ENCODE peak calls at places on chromosome 7, in eight cellular contexts. A is kidney tubule cell; K is cardiac muscle cell; F is astrocyte; D is PC-9; Y is HTR-8/SVneo; H is T-helper 2 cell; L is activated naive CD4-positive, alpha-beta T cell. Q is an unnamed sample.

GRCh38 chr7:16668049-16668858 is 22.3 kb downstream of the BZW2 start:
- DNase-seq in A (peak; percentile 82), K (peak; percentile 99), F (peak; percentile 100), D (peak; percentile 88), Y (peak; percentile 87), H (peak; percentile 48), L (no peak), Q (no peak)

GRCh38 chr7:150631866-150632864 is at the start of gene GIMAP6:
- DNase-seq in A (no peak), K (no peak), F (no peak), D (no peak), Y (no peak), H (peak; percentile 73), L (no peak), Q (no peak)

GRCh38 chr7:98733036-98733435 is 116.0 kb downstream of the NPTX2 start:
- DNase-seq in A (peak; percentile 63), K (peak; percentile 17), F (no peak), D (peak; percentile 56), Y (no peak), H (peak; percentile 59), L (no peak), Q (no peak)

GRCh38 chr7:104272767-104273384 is 55.5 kb upstream of the LHFPL3 start:
- DNase-seq in A (peak; percentile 59), K (peak; percentile 53), F (peak; percentile 12), D (no peak), Y (peak; percentile 4), H (peak; percentile 34), L (no peak), Q (peak; percentile 54)

GRCh38 chr7:42189535-42189934 is 47.5 kb downstream of the GLI3 start:
- DNase-seq in A (peak; percentile 80), K (peak; percentile 33), F (peak; percentile 57), D (no peak), Y (no peak), H (no peak), L (no peak), Q (no peak)

GRCh38 chr7:151867912-151868804 is 8.8 kb downstream of the PRKAG2 start:
- DNase-seq in A (peak; percentile 17), K (no peak), F (no peak), D (no peak), Y (no peak), H (no peak), L (no peak), Q (no peak)

GRCh38 chr7:28845106-28845505 is 113.0 kb downstream of the TRIL start:
- DNase-seq in A (no peak), K (no peak), F (no peak), D (no peak), Y (no peak), H (no peak), L (no peak), Q (no peak)

GRCh38 chr7:81525901-81526300 is 243.9 kb downstream of the HGF start:
- DNase-seq in A (no peak), K (no peak), F (peak; percentile 10), D (no peak), Y (no peak), H (no peak), L (no peak), Q (no peak)

GRCh38 chr7:20385121-20385520 is 54.4 kb downstream of the ITGB8 start:
- DNase-seq in A (peak; percentile 86), K (peak; percentile 51), F (peak; percentile 94), D (no peak), Y (no peak), H (no peak), L (no peak), Q (no peak)

GRCh38 chr7:116554436-116554835 is 29.6 kb downstream of the CAV1 start:
- DNase-seq in A (no peak), K (peak; percentile 34), F (no peak), D (no peak), Y (no peak), H (no peak), L (no peak), Q (no peak)

GRCh38 chr7:18941197-18941596 is 176.2 kb downstream of the TWIST1 start:
- DNase-seq in A (no peak), K (peak; percentile 25), F (no peak), D (no peak), Y (no peak), H (peak; percentile 3), L (no peak), Q (no peak)

GRCh38 chr7:137992738-137993394 is 9.0 kb downstream of the CREB3L2 start:
- DNase-seq in A (peak; percentile 34), K (peak; percentile 97), F (peak; percentile 95), D (no peak), Y (no peak), H (peak; percentile 70), L (no peak), Q (no peak)

GRCh38 chr7:154423219-154423618 is 371.0 kb downstream of the DPP6 start:
- DNase-seq in A (no peak), K (no peak), F (no peak), D (no peak), Y (no peak), H (no peak), L (no peak), Q (no peak)

GRCh38 chr7:6226194-6226799 is 46.1 kb downstream of the CYTH3 start:
- DNase-seq in A (peak; percentile 35), K (peak; percentile 71), F (peak; percentile 79), D (peak; percentile 49), Y (peak; percentile 53), H (no peak), L (no peak), Q (no peak)

GRCh38 chr7:91265693-91266066 is 1.4 kb downstream of the FZD1 start:
- DNase-seq in A (peak; percentile 63), K (peak; percentile 18), F (peak; percentile 26), D (peak; percentile 15), Y (no peak), H (peak; percentile 5), L (no peak), Q (peak; percentile 38)

GRCh38 chr7:90624128-90624980 is 28.2 kb downstream of the CDK14 start:
- DNase-seq in A (no peak), K (peak; percentile 66), F (no peak), D (no peak), Y (no peak), H (no peak), L (no peak), Q (no peak)

GRCh38 chr7:130221746-130222145 is 14.1 kb downstream of the SSMEM1 start:
- DNase-seq in A (no peak), K (no peak), F (no peak), D (no peak), Y (no peak), H (no peak), L (no peak), Q (no peak)

GRCh38 chr7:140059288-140060242 is 3.2 kb downstream of the PARP12 start:
- DNase-seq in A (peak; percentile 93), K (peak; percentile 95), F (peak; percentile 96), D (peak; percentile 84), Y (peak; percentile 41), H (peak; percentile 62), L (no peak), Q (peak; percentile 79)

GRCh38 chr7:137324796-137325700 is 18.5 kb downstream of the PTN start:
- DNase-seq in A (no peak), K (no peak), F (no peak), D (no peak), Y (no peak), H (no peak), L (no peak), Q (no peak)

GRCh38 chr7:103660455-103661371 is 214.7 kb upstream of the SLC26A5 start:
- DNase-seq in A (peak; percentile 94), K (peak; percentile 14), F (peak; percentile 64), D (no peak), Y (no peak), H (no peak), L (no peak), Q (no peak)

GRCh38 chr7:139753693-139754111 is 24.1 kb downstream of the HIPK2 start:
- DNase-seq in A (no peak), K (no peak), F (no peak), D (no peak), Y (no peak), H (no peak), L (no peak), Q (no peak)

GRCh38 chr7:132380065-132380464 is 196.2 kb downstream of the PLXNA4 start:
- DNase-seq in A (peak; percentile 6), K (peak; percentile 98), F (peak; percentile 39), D (no peak), Y (no peak), H (no peak), L (no peak), Q (no peak)

GRCh38 chr7:21076054-21076453 is 289.4 kb upstream of the SP8 start:
- DNase-seq in A (no peak), K (no peak), F (no peak), D (no peak), Y (no peak), H (no peak), L (no peak), Q (no peak)

GRCh38 chr7:28551311-28551710 is 139.0 kb downstream of the CREB5 start:
- DNase-seq in A (no peak), K (no peak), F (peak; percentile 78), D (no peak), Y (no peak), H (no peak), L (no peak), Q (no peak)

GRCh38 chr7:105860793-105861192 is 15.6 kb downstream of the ATXN7L1 start:
- DNase-seq in A (no peak), K (no peak), F (no peak), D (no peak), Y (no peak), H (no peak), L (no peak), Q (no peak)

GRCh38 chr7:93147358-93147757 is 827 bp downstream of the SAMD9L start:
- DNase-seq in A (peak; percentile 46), K (peak; percentile 68), F (peak; percentile 60), D (peak; percentile 29), Y (peak; percentile 19), H (peak; percentile 76), L (no peak), Q (peak; percentile 55)

GRCh38 chr7:44981035-44981706 is 2.4 kb upstream of the MYO1G start:
- DNase-seq in A (no peak), K (no peak), F (no peak), D (no peak), Y (no peak), H (peak; percentile 52), L (no peak), Q (no peak)

GRCh38 chr7:28621369-28621807 is 209.1 kb downstream of the CREB5 start:
- DNase-seq in A (peak; percentile 73), K (no peak), F (no peak), D (no peak), Y (no peak), H (no peak), L (no peak), Q (no peak)

GRCh38 chr7:42494199-42494710 is 257.2 kb upstream of the GLI3 start:
- DNase-seq in A (no peak), K (no peak), F (no peak), D (no peak), Y (no peak), H (no peak), L (no peak), Q (no peak)

GRCh38 chr7:133274265-133274664 is 21.4 kb downstream of the EXOC4 start:
- DNase-seq in A (no peak), K (no peak), F (no peak), D (no peak), Y (no peak), H (no peak), L (no peak), Q (no peak)

GRCh38 chr7:130982160-130982638 is 248.2 kb upstream of the KLF14 start:
- DNase-seq in A (peak; percentile 76), K (peak; percentile 56), F (peak; percentile 53), D (peak; percentile 12), Y (peak; percentile 38), H (peak; percentile 81), L (no peak), Q (no peak)

GRCh38 chr7:106358103-106358663 is 73.4 kb upstream of the NAMPT start:
- DNase-seq in A (peak; percentile 83), K (peak; percentile 87), F (peak; percentile 70), D (no peak), Y (no peak), H (no peak), L (no peak), Q (no peak)

GRCh38 chr7:100488333-100489095 is 4.8 kb downstream of the NYAP1 start:
- DNase-seq in A (no peak), K (no peak), F (no peak), D (no peak), Y (no peak), H (no peak), L (no peak), Q (no peak)

GRCh38 chr7:73904219-73905136 is 43.5 kb downstream of the TMEM270 start:
- DNase-seq in A (peak; percentile 17), K (no peak), F (peak; percentile 32), D (no peak), Y (no peak), H (no peak), L (no peak), Q (no peak)

Q was measured in mucosa of descending colon.